ENCODE peak calls at places on chromosomes 4 and X, in four cellular contexts. N is cardiac muscle cell, Z is endodermal cell, T is Panc1. F is an unnamed sample.

GRCh38 chr4:89712141-89712540 is 124.8 kb downstream of the SNCA start:
- DNase-seq in T (no peak), N (peak; percentile 77), Z (no peak), F (no peak)

GRCh38 chr4:89800012-89800516 is 36.9 kb downstream of the SNCA start:
- DNase-seq in N (peak; percentile 60), T (no peak), Z (no peak), F (no peak)

GRCh38 chrX:41921492-41922124 is 1.7 kb downstream of the CASK start:
- DNase-seq in N (peak; percentile 78), T (no peak), Z (no peak), F (no peak)

GRCh38 chr4:119110121-119110520 is 25.5 kb upstream of the MYOZ2 start:
- DNase-seq in T (no peak), N (no peak), Z (no peak), F (no peak)

GRCh38 chr4:107258359-107258758 is 222.2 kb upstream of the DKK2 start:
- DNase-seq in Z (no peak), T (no peak), N (peak; percentile 71), F (no peak)

GRCh38 chrX:42524374-42524773 is 253.6 kb downstream of the PPP1R2C start:
- DNase-seq in N (peak; percentile 3), Z (no peak), T (no peak), F (no peak)

GRCh38 chrX:73977542-73978169 is 326.3 kb upstream of the ZCCHC13 start:
- DNase-seq in Z (peak; percentile 51), N (no peak), T (no peak), F (no peak)

GRCh38 chr4:98908182-98908581 is 20.8 kb downstream of the EIF4E start:
- DNase-seq in Z (no peak), T (no peak), N (no peak), F (no peak)

GRCh38 chr4:122874194-122874593 is 47.6 kb downstream of the FGF2 start:
- DNase-seq in Z (no peak), T (no peak), N (peak; percentile 90), F (no peak)

GRCh38 chrX:85359051-85359450 is 20.4 kb downstream of the POF1B start:
- DNase-seq in Z (no peak), T (no peak), N (no peak), F (no peak)

GRCh38 chrX:106905064-106905708 is 2.0 kb upstream of the RIPPLY1 start:
- DNase-seq in T (no peak), N (no peak), Z (no peak), F (no peak)

GRCh38 chrX:72247206-72247944 is 8.5 kb upstream of the ERCC6L start:
- DNase-seq in Z (no peak), T (no peak), N (peak; percentile 60), F (no peak)

GRCh38 chr4:104394409-104394813 is 100.3 kb downstream of the CXXC4 start:
- DNase-seq in T (no peak), Z (no peak), N (no peak), F (no peak)

GRCh38 chrX:68631331-68631730 is 16.1 kb upstream of the STARD8 start:
- DNase-seq in N (no peak), Z (no peak), T (no peak), F (no peak)

GRCh38 chrX:116961872-116962582 is 499.3 kb upstream of the CT83 start:
- DNase-seq in N (no peak), T (no peak), Z (peak; percentile 76), F (peak; percentile 21)

GRCh38 chr4:56633486-56633885 is 47.6 kb downstream of the HOPX start:
- DNase-seq in N (no peak), Z (no peak), T (no peak), F (no peak)

GRCh38 chrX:54921427-54922021 is 900 bp downstream of the TRO start:
- DNase-seq in Z (peak; percentile 91), T (no peak), N (peak; percentile 75), F (no peak)

GRCh38 chr4:39770005-39770404 is 72.1 kb downstream of the UBE2K start:
- DNase-seq in T (no peak), N (no peak), Z (no peak), F (no peak)

GRCh38 chr4:156291317-156291716 is 337.7 kb upstream of the CTSO start:
- DNase-seq in T (no peak), N (peak; percentile 83), Z (no peak), F (no peak)

GRCh38 chr4:27009539-27009938 is 148.9 kb downstream of the STIM2 start:
- DNase-seq in Z (no peak), N (no peak), T (no peak), F (no peak)

GRCh38 chr4:646460-646859 is 21.1 kb downstream of the PDE6B start:
- DNase-seq in N (no peak), Z (no peak), T (no peak), F (no peak)

GRCh38 chrX:77930581-77930980 is 20.1 kb downstream of the ATP7A start:
- DNase-seq in Z (no peak), T (no peak), N (no peak), F (no peak)

GRCh38 chr4:7817877-7818675 is 121.6 kb downstream of the AFAP1 start:
- DNase-seq in N (peak; percentile 79), T (no peak), Z (no peak), F (no peak)

GRCh38 chr4:48938831-48939230 is 32.3 kb upstream of the OCIAD2 start:
- DNase-seq in T (no peak), Z (no peak), N (no peak), F (no peak)

GRCh38 chr4:182975806-182976205 is 58.6 kb upstream of the DCTD start:
- DNase-seq in N (peak; percentile 68), T (peak; percentile 70), Z (no peak), F (peak; percentile 30)

GRCh38 chrX:39677987-39678840 is 419.5 kb downstream of the BCOR start:
- DNase-seq in N (no peak), T (no peak), Z (no peak), F (no peak)

GRCh38 chrX:18377802-18378201 is 23.3 kb upstream of the SCML2 start:
- DNase-seq in N (peak; percentile 35), T (no peak), Z (peak; percentile 75), F (peak; percentile 53)

GRCh38 chrX:154426916-154427792 is 1.3 kb upstream of the ATP6AP1 start:
- DNase-seq in T (no peak), N (no peak), Z (no peak), F (no peak)

GRCh38 chr4:36316544-36317082 is 35.2 kb downstream of the DTHD1 start:
- DNase-seq in Z (no peak), T (no peak), N (no peak), F (no peak)

GRCh38 chr4:2482693-2483092 is 13.8 kb downstream of the RNF4 start:
- DNase-seq in N (peak; percentile 82), Z (no peak), T (no peak), F (no peak)
- H3K4me1 ChIP-seq in N (peaks cover 10% of the 10 kb centered on the region), Z (no peaks in the 10 kb centered on the region), T (peaks cover 4% of the 10 kb centered on the region), F (peaks cover 7% of the 10 kb centered on the region)

DNA sequence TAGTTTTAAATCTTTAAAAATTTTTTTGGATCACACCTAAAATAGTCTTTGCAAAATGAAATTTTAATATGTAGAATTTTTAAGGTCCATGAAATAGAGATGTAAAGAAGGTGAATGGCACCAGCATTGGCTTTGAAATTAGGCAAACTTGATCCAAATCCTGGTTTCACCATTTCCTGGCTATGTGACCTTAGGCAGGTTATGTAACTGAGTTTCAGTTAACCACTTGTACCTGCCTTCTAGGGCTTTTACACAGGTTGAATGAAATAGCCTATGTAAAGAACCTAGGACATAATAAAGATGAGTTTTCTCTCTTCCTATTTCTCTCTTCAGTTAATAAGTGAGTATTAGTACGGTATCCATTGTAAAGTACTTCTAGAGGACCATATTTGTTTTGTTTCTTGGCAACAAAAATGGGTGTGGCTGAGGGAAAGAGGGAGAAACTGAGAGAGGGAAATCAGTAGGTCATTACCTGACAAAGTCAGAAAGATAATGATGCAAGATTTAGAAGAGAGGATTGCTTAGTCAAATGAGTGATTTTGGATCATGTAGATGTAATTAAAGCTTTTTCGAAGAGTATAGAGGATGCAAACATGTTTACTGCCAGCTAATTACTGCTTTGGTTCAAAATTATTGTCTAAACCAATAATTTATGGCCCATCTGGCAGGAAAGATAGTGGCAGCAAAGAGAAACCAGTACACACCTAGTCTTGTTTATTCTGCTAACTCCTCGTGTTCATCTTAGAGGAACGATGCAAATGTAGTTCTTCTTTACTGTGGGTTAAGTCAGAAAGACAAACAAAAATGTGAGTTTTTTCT is 81.9 kb downstream of the PDLIM5 start:
- DNase-seq in N (no peak), Z (no peak), T (no peak), F (no peak)
- H3K4me1 ChIP-seq in N (peaks cover 82% of the 10 kb centered on the region), Z (peaks cover 14% of the 10 kb centered on the region), T (no peaks in the 10 kb centered on the region), F (peaks cover 93% of the 10 kb centered on the region)

DNA sequence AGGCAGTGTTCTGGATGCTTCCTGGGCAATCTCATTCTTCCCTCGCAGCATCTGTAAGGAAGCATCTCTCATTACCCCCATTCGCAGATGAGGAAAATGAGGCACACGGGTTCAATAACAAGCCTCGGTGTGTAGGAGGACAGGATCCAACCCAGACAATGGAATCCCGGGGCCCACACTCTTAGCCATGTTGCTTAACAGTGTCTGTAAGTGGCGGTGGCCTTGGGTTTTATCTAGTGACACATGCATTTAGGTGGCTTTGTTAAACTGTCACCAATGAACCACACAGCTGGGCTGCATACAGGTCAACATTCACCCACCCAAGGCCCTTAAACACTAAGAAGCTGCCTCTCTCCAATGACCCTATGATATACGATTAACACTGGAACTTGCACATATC is 22.6 kb downstream of the RELL1 start:
- DNase-seq in T (no peak), Z (no peak), N (no peak), F (no peak)
- H3K4me1 ChIP-seq in T (peaks cover 66% of the 10 kb centered on the region), Z (peaks cover 21% of the 10 kb centered on the region), N (peaks cover 45% of the 10 kb centered on the region), F (peaks cover 69% of the 10 kb centered on the region)

DNA sequence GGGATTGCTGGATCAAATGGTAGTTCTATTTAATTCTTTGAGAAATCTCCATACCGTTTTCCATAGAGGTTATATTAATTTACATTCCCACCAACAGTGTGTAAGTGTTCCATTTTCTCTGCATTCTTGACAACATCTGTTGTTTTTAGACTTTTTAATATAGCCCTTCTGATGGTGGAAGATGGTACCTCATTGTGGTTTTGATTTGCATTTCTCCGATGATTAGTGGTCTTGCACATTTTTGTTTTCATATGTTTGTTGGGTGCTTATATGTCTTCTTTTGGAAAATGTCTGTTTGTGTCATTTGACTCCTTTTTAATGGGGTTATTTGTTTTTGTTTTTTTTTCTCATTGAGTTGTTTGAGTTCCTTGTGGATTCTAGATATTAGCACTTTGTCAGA is 75.3 kb upstream of the PUDP start:
- DNase-seq in Z (no peak), N (no peak), T (no peak), F (no peak)
- H3K4me1 ChIP-seq in Z (no peaks in the 10 kb centered on the region), N (peaks cover 3% of the 10 kb centered on the region), T (no peaks in the 10 kb centered on the region), F (no peaks in the 10 kb centered on the region)

DNA sequence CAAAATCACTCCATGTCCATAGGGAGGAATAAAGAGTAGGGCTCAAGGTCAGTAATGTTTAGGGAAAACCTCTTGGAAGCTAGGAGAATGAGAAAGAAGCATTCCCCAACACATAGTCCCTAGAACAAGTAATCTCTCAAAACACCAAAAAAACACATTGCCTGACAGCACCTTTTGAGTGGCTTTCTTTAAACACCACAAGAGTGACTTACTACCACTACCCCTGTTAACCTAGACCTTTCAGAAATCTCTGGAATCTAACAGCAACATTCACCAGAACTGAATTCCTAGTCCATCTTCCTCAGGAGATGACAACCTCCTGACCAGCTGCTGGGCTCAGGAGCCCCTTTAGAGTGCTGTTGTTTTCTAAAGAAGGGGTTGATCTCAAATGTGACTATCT is 142.2 kb downstream of the SOWAHB start:
- DNase-seq in N (no peak), T (no peak), Z (no peak), F (no peak)
- H3K4me1 ChIP-seq in N (peaks cover 11% of the 10 kb centered on the region), T (no peaks in the 10 kb centered on the region), Z (no peaks in the 10 kb centered on the region), F (peaks cover 25% of the 10 kb centered on the region)

GRCh38 chr4:2591189-2591588 is 54.7 kb downstream of the FAM193A start:
- DNase-seq in Z (peak; percentile 84), T (no peak), N (peak; percentile 81), F (no peak)
- H3K4me1 ChIP-seq in Z (peaks cover 18% of the 10 kb centered on the region), T (peaks cover 6% of the 10 kb centered on the region), N (peaks cover 31% of the 10 kb centered on the region), F (no peaks in the 10 kb centered on the region)

F was measured in A549.